ENCODE peak calls at places on chromosomes 11 and 22, in seven cellular contexts. E is HCT116, H is H1, Q is GM12878, X is K562, C is SK-N-SH, Y is HepG2. I is an unnamed sample.

GRCh38 chr22:19556963-19557545 is 32.8 kb upstream of the CLDN5 start:
- DNase-seq in E (no peak), H (no peak), Q (no peak), X (no peak), C (no peak), Y (no peak), I (no peak)

GRCh38 chr22:20569059-20570058 is 61.9 kb downstream of the MED15 start:
- DNase-seq in E (peak), H (no peak), Q (peak), X (no peak), C (no peak), Y (no peak), I (peak)

GRCh38 chr11:17978553-17979287 is 34.1 kb downstream of the SERGEF start:
- DNase-seq in E (no peak), H (no peak), Q (no peak), X (peak), C (peak), Y (peak), I (peak)

GRCh38 chr22:40463017-40463631 is 92.7 kb downstream of the SGSM3 start:
- DNase-seq in E (no peak), H (no peak), Q (peak), X (peak), C (no peak), Y (no peak), I (no peak)

GRCh38 chr11:9758676-9759518 is 95.0 kb downstream of the SWAP70 start:
- DNase-seq in E (peak), H (no peak), Q (no peak), X (peak), C (peak), Y (peak), I (peak)

GRCh38 chr11:70064726-70065317 is 13.3 kb upstream of the ANO1 start:
- DNase-seq in E (no peak), H (no peak), Q (no peak), X (no peak), C (no peak), Y (no peak), I (no peak)

GRCh38 chr11:37630866-37631265 is 1032.8 kb upstream of the RAG2 start:
- DNase-seq in E (no peak), H (no peak), Q (no peak), X (no peak), C (no peak), Y (no peak), I (no peak)

GRCh38 chr22:44220727-44221680 is 40.3 kb downstream of the PARVG start:
- DNase-seq in E (no peak), H (no peak), Q (no peak), X (no peak), C (no peak), Y (no peak), I (no peak)

GRCh38 chr11:28673687-28674431 is 565.7 kb downstream of the METTL15 start:
- DNase-seq in E (peak), H (no peak), Q (no peak), X (no peak), C (no peak), Y (no peak), I (no peak)

GRCh38 chr11:66562275-66562674 is 6.1 kb downstream of the CTSF start:
- DNase-seq in E (no peak), H (no peak), Q (no peak), X (no peak), C (no peak), Y (no peak), I (no peak)

GRCh38 chr11:95700471-95700817 is 89.1 kb downstream of the FAM76B start:
- DNase-seq in E (no peak), H (no peak), Q (no peak), X (no peak), C (no peak), Y (no peak), I (no peak)

GRCh38 chr22:42752912-42753311 is 32.2 kb upstream of the A4GALT start:
- DNase-seq in E (no peak), H (no peak), Q (peak), X (no peak), C (peak), Y (no peak), I (no peak)

GRCh38 chr22:37021710-37022482 is 2.4 kb downstream of the MPST start:
- DNase-seq in E (peak), H (no peak), Q (no peak), X (peak), C (peak), Y (no peak), I (peak)

GRCh38 chr11:72119188-72119587 is 6.7 kb upstream of the ANAPC15 start:
- DNase-seq in E (no peak), H (no peak), Q (no peak), X (no peak), C (no peak), Y (no peak), I (no peak)

GRCh38 chr22:30866811-30867271 is 101.7 kb downstream of the MORC2 start:
- DNase-seq in E (no peak), H (no peak), Q (no peak), X (peak), C (peak), Y (peak), I (no peak)

GRCh38 chr11:92376146-92376599 is 151.6 kb downstream of the FAT3 start:
- DNase-seq in E (no peak), H (no peak), Q (no peak), X (no peak), C (no peak), Y (no peak), I (no peak)

GRCh38 chr22:31956360-31956759 is 12.0 kb downstream of the YWHAH start:
- DNase-seq in E (no peak), H (no peak), Q (no peak), X (no peak), C (no peak), Y (no peak), I (no peak)

GRCh38 chr11:117807482-117808272 is 10.7 kb upstream of the DSCAML1 start:
- DNase-seq in E (peak), H (no peak), Q (no peak), X (peak), C (peak), Y (no peak), I (peak)

GRCh38 chr11:12802418-12803085 is 128.3 kb downstream of the TEAD1 start:
- DNase-seq in E (peak), H (no peak), Q (no peak), X (peak), C (no peak), Y (peak), I (no peak)

GRCh38 chr11:76637491-76638266 is 32.9 kb downstream of the LRRC32 start:
- DNase-seq in E (no peak), H (no peak), Q (peak), X (no peak), C (no peak), Y (no peak), I (no peak)

GRCh38 chr22:35064664-35065063 is 1.3 kb upstream of the ISX start:
- DNase-seq in E (no peak), H (no peak), Q (peak), X (peak), C (no peak), Y (peak), I (no peak)

GRCh38 chr11:59801981-59802638 is 8.5 kb downstream of the MRPL16 start:
- DNase-seq in E (no peak), H (no peak), Q (no peak), X (no peak), C (peak), Y (no peak), I (no peak)

GRCh38 chr11:80937831-80938230 is 1497.0 kb upstream of the TENM4 start:
- DNase-seq in E (no peak), H (no peak), Q (no peak), X (no peak), C (no peak), Y (no peak), I (no peak)

GRCh38 chr22:41672780-41673509 is 15.7 kb downstream of the SNU13 start:
- DNase-seq in E (no peak), H (no peak), Q (no peak), X (peak), C (no peak), Y (no peak), I (peak)

GRCh38 chr11:65873280-65874156 is 918 bp upstream of the EFEMP2 start:
- DNase-seq in E (peak), H (peak), Q (peak), X (peak), C (peak), Y (peak), I (peak)

GRCh38 chr11:1442163-1442562 is 44.4 kb downstream of the MOB2 start:
- DNase-seq in E (no peak), H (no peak), Q (no peak), X (peak), C (peak), Y (no peak), I (peak)

GRCh38 chr11:88390254-88390653 is 52.7 kb upstream of the CTSC start:
- DNase-seq in E (no peak), H (no peak), Q (no peak), X (no peak), C (no peak), Y (no peak), I (no peak)

GRCh38 chr11:17428930-17429329 is 40.5 kb upstream of the KCNJ11 start:
- DNase-seq in E (no peak), H (no peak), Q (no peak), X (no peak), C (no peak), Y (no peak), I (no peak)

GRCh38 chr11:116925050-116925449 is 87.6 kb upstream of the APOA1 start:
- DNase-seq in E (no peak), H (no peak), Q (no peak), X (no peak), C (no peak), Y (no peak), I (no peak)

DNA sequence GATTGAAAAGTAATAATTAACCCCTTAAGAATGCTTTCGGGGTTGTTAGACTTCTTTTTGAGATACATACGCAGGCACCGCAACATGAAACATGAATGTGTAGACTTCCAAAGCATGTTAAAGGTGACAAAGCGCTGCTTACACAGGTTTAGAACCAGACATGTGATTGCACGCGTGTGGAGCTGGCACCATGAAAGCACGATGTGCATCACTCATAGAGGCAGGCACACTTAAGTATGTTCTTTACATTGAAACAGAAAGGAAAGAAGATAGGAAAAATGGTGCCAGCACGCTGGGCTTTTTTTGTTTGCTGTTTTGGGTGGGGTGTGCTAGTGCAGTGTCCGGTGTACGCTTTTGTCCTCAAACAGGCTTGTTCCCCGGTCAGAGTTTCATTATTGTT is 83.6 kb upstream of the PPARA start:
- DNase-seq in E (no peak), H (no peak), Q (no peak), X (no peak), C (no peak), Y (no peak), I (no peak)
- TF ChIP-seq JUND in E (no peak), H (no peak), Q (no peak), X (no peak), C (no peak), Y (no peak), I (no peak)

GRCh38 chr22:26568207-26568706 is 21.7 kb downstream of the TPST2 start:
- DNase-seq in E (no peak), H (peak), Q (no peak), X (no peak), C (no peak), Y (no peak), I (peak)
- TF ChIP-seq JUND in E (no peak), H (peak), Q (no peak), X (no peak), C (no peak), Y (no peak), I (no peak)

DNA sequence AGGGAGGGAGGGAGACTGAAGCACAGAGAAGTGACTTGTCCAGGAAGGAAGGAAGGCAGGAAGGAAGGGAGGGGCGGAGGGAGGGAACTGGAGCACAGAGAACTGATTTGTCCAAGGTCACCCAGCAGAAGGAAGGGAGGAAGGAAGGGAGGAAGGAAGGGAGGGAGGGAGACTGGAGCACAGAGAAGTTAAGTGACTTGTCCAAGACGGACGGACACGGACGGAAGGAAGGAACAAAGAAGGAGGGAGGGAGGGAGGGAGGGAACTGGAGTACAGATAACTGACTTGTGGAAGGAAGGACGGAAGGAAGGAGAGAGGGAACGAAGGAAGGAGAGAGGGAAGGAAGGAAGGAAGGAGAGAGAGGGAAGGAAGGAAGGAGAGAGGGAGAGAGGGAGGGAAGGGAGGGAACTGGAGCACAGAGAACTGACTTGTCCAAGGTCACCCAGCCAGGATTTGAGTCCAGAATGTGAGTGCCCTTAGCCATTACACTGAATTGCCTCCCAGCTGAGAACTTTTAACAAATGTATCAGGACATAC is 1.5 kb downstream of the SLC35F2 start:
- DNase-seq in E (peak), H (no peak), Q (no peak), X (no peak), C (no peak), Y (no peak), I (no peak)
- TF ChIP-seq JUND in E (no peak), H (no peak), Q (no peak), X (no peak), C (no peak), Y (no peak), I (no peak)

GRCh38 chr11:7527029-7527428 is 13.2 kb downstream of the PPFIBP2 start:
- DNase-seq in E (no peak), H (no peak), Q (no peak), X (no peak), C (no peak), Y (no peak), I (no peak)
- TF ChIP-seq JUND in E (no peak), H (no peak), Q (no peak), X (no peak), C (no peak), Y (no peak), I (no peak)

GRCh38 chr22:50727678-50728522 is 10.1 kb upstream of the ACR start:
- DNase-seq in E (no peak), H (no peak), Q (no peak), X (no peak), C (no peak), Y (no peak), I (no peak)

GRCh38 chr22:50726643-50727340 is 11.2 kb upstream of the ACR start:
- DNase-seq in E (no peak), H (no peak), Q (no peak), X (no peak), C (no peak), Y (peak), I (no peak)

GRCh38 chr22:50730013-50730891 is 7.8 kb upstream of the ACR start:
- DNase-seq in E (no peak), H (no peak), Q (no peak), X (no peak), C (no peak), Y (no peak), I (no peak)

GRCh38 chr22:50729391-50730012 is 8.5 kb upstream of the ACR start:
- DNase-seq in E (no peak), H (no peak), Q (no peak), X (no peak), C (no peak), Y (no peak), I (no peak)

DNA sequence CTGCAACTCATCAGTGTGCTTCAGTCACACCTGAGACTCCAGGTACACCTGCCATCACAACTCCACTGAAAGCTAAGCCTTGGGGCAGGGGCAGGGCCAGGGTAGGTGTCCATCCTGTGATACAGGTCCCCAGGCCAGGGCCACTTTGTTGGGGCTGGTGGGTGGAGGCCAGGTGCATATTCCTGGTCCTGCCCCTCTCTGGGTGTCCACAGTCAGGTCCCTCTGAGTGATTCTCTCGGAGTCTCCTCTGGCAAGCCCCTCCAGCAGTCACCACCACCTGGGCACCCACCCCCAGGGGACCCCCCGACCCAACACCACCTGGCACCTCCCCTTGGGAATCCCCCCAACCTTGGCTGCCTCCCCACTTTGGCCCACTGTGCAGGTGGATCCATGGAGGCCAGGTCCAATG is 9.5 kb upstream of the ACR start:
- DNase-seq in E (no peak), H (no peak), Q (no peak), X (no peak), C (no peak), Y (no peak), I (no peak)
- TF ChIP-seq JUND in E (no peak), H (no peak), Q (no peak), X (no peak), C (no peak), Y (no peak), I (no peak)

DNA sequence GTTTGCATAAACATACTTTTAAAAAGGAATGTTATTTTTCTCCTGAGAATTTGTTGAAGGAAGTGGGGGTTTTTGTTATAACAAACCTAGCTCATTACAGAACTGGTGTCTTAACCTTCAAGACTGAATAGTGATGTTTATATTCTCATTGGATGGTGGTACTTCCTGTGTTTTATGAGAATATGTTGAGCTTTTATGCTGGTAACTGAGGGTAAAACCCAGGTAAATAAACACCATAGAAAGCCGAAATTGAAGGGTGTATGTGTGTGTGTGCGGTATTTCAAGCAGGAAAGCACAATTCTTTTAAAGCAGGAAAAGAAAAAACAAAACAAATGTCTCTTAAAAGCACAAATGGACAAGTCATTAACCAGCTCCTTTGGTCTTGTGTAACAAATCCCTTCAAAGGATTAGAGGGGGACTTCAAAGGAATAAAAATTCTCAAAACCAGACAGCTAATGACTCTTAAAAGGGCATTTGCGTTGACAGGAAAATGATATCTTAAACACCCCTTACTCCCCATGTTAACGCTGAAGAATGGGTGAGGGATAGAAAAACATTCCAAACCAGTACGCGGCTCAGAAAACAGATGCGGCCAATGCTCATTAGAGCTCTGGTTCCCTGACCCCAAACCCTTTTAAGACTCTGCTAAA is 23.8 kb downstream of the LMO2 start:
- DNase-seq in E (no peak), H (no peak), Q (no peak), X (no peak), C (no peak), Y (no peak), I (no peak)
- TF ChIP-seq JUND in E (no peak), H (no peak), Q (no peak), X (no peak), C (no peak), Y (no peak), I (no peak)

GRCh38 chr11:64855596-64856304 is 11.3 kb upstream of the CDC42BPG start:
- DNase-seq in E (no peak), H (no peak), Q (no peak), X (no peak), C (no peak), Y (no peak), I (no peak)

GRCh38 chr11:64858467-64859401 is 14.3 kb upstream of the CDC42BPG start:
- DNase-seq in E (no peak), H (no peak), Q (no peak), X (no peak), C (no peak), Y (no peak), I (no peak)

GRCh38 chr11:64854534-64855502 is 10.4 kb upstream of the CDC42BPG start:
- DNase-seq in E (peak), H (no peak), Q (no peak), X (peak), C (no peak), Y (peak), I (no peak)

GRCh38 chr11:64857485-64857884 is 13.0 kb upstream of the CDC42BPG start:
- DNase-seq in E (no peak), H (no peak), Q (no peak), X (no peak), C (no peak), Y (no peak), I (no peak)

DNA sequence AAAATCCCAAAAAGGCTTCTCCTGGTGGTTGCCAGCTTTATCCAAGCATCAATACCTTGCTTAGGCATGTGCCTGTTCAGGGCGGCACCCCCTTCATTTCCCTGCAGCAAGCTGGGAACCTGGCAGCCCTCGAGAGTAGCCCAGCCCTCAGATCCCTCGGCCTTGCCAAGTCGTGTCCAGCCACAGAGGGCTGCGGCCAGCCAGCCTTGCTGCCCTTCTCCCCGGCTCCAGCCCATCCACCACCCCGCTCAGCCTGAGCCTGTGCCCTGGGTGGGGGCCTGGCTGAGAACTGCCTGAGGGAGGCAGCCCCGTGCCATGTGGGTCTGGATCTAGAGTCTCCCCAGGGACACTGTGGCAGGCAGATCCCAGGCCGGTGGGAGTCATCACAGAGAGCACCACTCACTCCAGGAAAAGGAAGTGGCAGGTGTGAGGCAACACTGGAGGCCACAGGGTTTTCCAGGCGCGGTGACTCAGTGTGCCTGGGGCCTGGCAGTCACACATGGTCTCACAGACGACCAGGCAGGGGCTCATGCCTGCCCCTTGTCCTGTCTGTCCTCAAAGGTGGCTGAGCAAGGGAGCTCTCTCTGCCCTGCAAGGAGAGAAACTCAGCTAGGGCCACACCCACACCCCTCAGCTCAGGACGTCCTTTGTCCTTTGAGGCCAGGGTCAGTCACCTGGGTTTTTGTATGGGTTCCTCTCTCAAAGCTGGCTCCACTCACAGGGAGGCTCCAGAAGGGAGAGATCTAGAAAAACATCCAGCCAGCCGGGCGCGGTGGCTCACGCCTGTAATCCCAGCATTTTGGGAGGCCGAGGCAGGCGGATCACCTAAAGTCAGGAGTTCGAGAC is 12.2 kb upstream of the CDC42BPG start:
- DNase-seq in E (peak), H (no peak), Q (no peak), X (no peak), C (no peak), Y (peak), I (no peak)
- TF ChIP-seq JUND in E (no peak), H (no peak), Q (no peak), X (peak), C (no peak), Y (no peak), I (no peak)

I was measured in T47D.